ENCODE peak calls at places on chromosomes 7 and 10, in four cellular contexts. J is HT1080, X is AG04450, D is lung microvascular endothelial cell. S is an unnamed sample.
A peak's percentile ranks its signal among the peaks of the same experiment; 100 is the strongest.

GRCh38 chr10:91887075-91887899 is 22.0 kb downstream of the FGFBP3 start:
- DNase-seq in J (no peak), X (no peak), D (peak; percentile 25), S (no peak)

GRCh38 chr10:103660364-103661197 is 167.1 kb downstream of the NEURL1 start:
- DNase-seq in J (no peak), X (no peak), D (peak; percentile 25), S (no peak)

GRCh38 chr7:150322114-150322832 is 882 bp upstream of the LRRC61 start:
- DNase-seq in J (no peak), X (no peak), D (no peak), S (no peak)

GRCh38 chr10:44576715-44577191 is 191.9 kb upstream of the CXCL12 start:
- DNase-seq in J (no peak), X (no peak), D (no peak), S (no peak)

GRCh38 chr7:44104880-44105771 is 981 bp downstream of the AEBP1 start:
- DNase-seq in J (peak; percentile 28), X (no peak), D (no peak), S (no peak)

GRCh38 chr7:24741691-24742639 is 15.3 kb downstream of the GSDME start:
- DNase-seq in J (peak; percentile 91), X (peak; percentile 80), D (no peak), S (peak; percentile 48)

GRCh38 chr7:131272086-131272485 is 55.6 kb upstream of the MKLN1 start:
- DNase-seq in J (no peak), X (no peak), D (no peak), S (no peak)

GRCh38 chr7:139741239-139741638 is 36.6 kb downstream of the HIPK2 start:
- DNase-seq in J (no peak), X (no peak), D (no peak), S (no peak)

GRCh38 chr7:30992414-30992813 is 28.7 kb downstream of the GHRHR start:
- DNase-seq in J (no peak), X (no peak), D (no peak), S (no peak)

GRCh38 chr7:28725911-28726310 is 232.2 kb downstream of the TRIL start:
- DNase-seq in J (peak; percentile 18), X (no peak), D (no peak), S (no peak)

GRCh38 chr7:129101746-129102145 is 42.8 kb upstream of the TSPAN33 start:
- DNase-seq in J (no peak), X (no peak), D (no peak), S (no peak)

GRCh38 chr10:114301951-114302710 is 63.1 kb downstream of the VWA2 start:
- DNase-seq in J (no peak), X (no peak), D (peak; percentile 12), S (no peak)

GRCh38 chr10:34651796-34652195 is 163.3 kb downstream of the PARD3 start:
- DNase-seq in J (no peak), X (no peak), D (no peak), S (no peak)

GRCh38 chr7:112162161-112163020 is 43.8 kb downstream of the DOCK4 start:
- DNase-seq in J (peak; percentile 97), X (no peak), D (peak; percentile 97), S (peak; percentile 75)

GRCh38 chr7:141042222-141043193 is 27.8 kb upstream of the MRPS33 start:
- DNase-seq in J (no peak), X (no peak), D (no peak), S (no peak)

GRCh38 chr10:97475936-97476594 is 22.2 kb downstream of the MMS19 start:
- DNase-seq in J (no peak), X (no peak), D (no peak), S (peak; percentile 16)

GRCh38 chr7:136470179-136470578 is 398.3 kb upstream of the CHRM2 start:
- DNase-seq in J (no peak), X (no peak), D (no peak), S (no peak)

GRCh38 chr7:131633342-131633843 is 77.0 kb upstream of the PODXL start:
- DNase-seq in J (peak; percentile 98), X (no peak), D (peak; percentile 86), S (peak; percentile 76)

GRCh38 chr7:102261451-102261850 is 25.2 kb upstream of the SH2B2 start:
- DNase-seq in J (no peak), X (no peak), D (no peak), S (no peak)

GRCh38 chr7:73703649-73703984 is 15.9 kb downstream of the STX1A start:
- DNase-seq in J (no peak), X (no peak), D (no peak), S (no peak)

GRCh38 chr10:7406712-7407333 is 4.0 kb downstream of the SFMBT2 start:
- DNase-seq in J (no peak), X (no peak), D (peak; percentile 6), S (no peak)

GRCh38 chr7:25006225-25006624 is 26.2 kb upstream of the OSBPL3 start:
- DNase-seq in J (no peak), X (no peak), D (no peak), S (no peak)

GRCh38 chr10:62779487-62780248 is 24.9 kb upstream of the ADO start:
- DNase-seq in J (no peak), X (no peak), D (peak; percentile 47), S (no peak)

GRCh38 chr10:62961951-62962523 is 145.9 kb upstream of the EGR2 start:
- DNase-seq in J (no peak), X (no peak), D (peak; percentile 2), S (no peak)

GRCh38 chr7:3371601-3372000 is 70.5 kb downstream of the SDK1 start:
- DNase-seq in J (no peak), X (no peak), D (no peak), S (no peak)

GRCh38 chr7:12315049-12315448 is 88.6 kb downstream of the VWDE start:
- DNase-seq in J (no peak), X (no peak), D (no peak), S (no peak)

GRCh38 chr7:134359787-134360432 is 43.2 kb upstream of the SLC35B4 start:
- DNase-seq in J (no peak), X (no peak), D (no peak), S (no peak)

GRCh38 chr7:24290004-24290641 is 6.1 kb downstream of the NPY start:
- DNase-seq in J (peak; percentile 71), X (no peak), D (peak; percentile 54), S (no peak)

S was measured in right atrium auricular region.